ENCODE peak calls at places on chromosomes 3 and 15, in four cellular contexts. X, P, V and J are unnamed samples.
A peak's percentile ranks its signal among the peaks of the same experiment; 100 is the strongest.

GRCh38 chr15:99251436-99251821 is at the start of gene LRRC28:
- DNase-seq in X (no peak), P (no peak), V (no peak), J (no peak)

GRCh38 chr3:182609575-182610156 is 183.6 kb upstream of the ATP11B start:
- DNase-seq in X (no peak), P (no peak), V (no peak), J (no peak)

GRCh38 chr3:132606085-132606484 is 9.0 kb downstream of the ACKR4 start:
- DNase-seq in X (no peak), P (no peak), V (no peak), J (no peak)

GRCh38 chr3:17213102-17213501 is 328.3 kb downstream of the PLCL2 start:
- DNase-seq in X (no peak), P (no peak), V (no peak), J (no peak)

GRCh38 chr3:154316974-154317767 is 7.1 kb downstream of the DHX36 start:
- DNase-seq in X (no peak), P (no peak), V (no peak), J (no peak)

GRCh38 chr15:77031376-77032050 is 36.6 kb downstream of the PSTPIP1 start:
- DNase-seq in X (no peak), P (peak; percentile 32), V (no peak), J (peak; percentile 78)

GRCh38 chr3:152026033-152026556 is 152.7 kb downstream of the SUCNR1 start:
- DNase-seq in X (no peak), P (no peak), V (no peak), J (no peak)

GRCh38 chr15:91196768-91197167 is 96.7 kb downstream of the SV2B start:
- DNase-seq in X (no peak), P (peak; percentile 18), V (no peak), J (no peak)

GRCh38 chr15:70470556-70471191 is 292.7 kb downstream of the UACA start:
- DNase-seq in X (no peak), P (no peak), V (no peak), J (no peak)

GRCh38 chr3:107198522-107199271 is 178.5 kb upstream of the CCDC54 start:
- DNase-seq in X (no peak), P (no peak), V (no peak), J (no peak)

GRCh38 chr3:48240000-48240710 is 749 bp upstream of the ZNF589 start:
- DNase-seq in X (no peak), P (no peak), V (no peak), J (no peak)

GRCh38 chr3:133855772-133856171 is 39.9 kb downstream of the RAB6B start:
- DNase-seq in X (no peak), P (no peak), V (no peak), J (peak; percentile 41)

GRCh38 chr3:13200951-13201350 is 127.7 kb upstream of the IQSEC1 start:
- DNase-seq in X (no peak), P (peak; percentile 74), V (no peak), J (no peak)

GRCh38 chr15:43239732-43240491 is 19.1 kb upstream of the EPB42 start:
- DNase-seq in X (no peak), P (no peak), V (no peak), J (peak; percentile 92)

GRCh38 chr15:78929536-78930264 is 15.1 kb downstream of the CTSH start:
- DNase-seq in X (no peak), P (no peak), V (no peak), J (no peak)

GRCh38 chr3:119585867-119586570 is 6.7 kb downstream of the ADPRH start:
- DNase-seq in X (no peak), P (no peak), V (no peak), J (no peak)

GRCh38 chr3:25040739-25041138 is 387.3 kb upstream of the RARB start:
- DNase-seq in X (no peak), P (no peak), V (no peak), J (no peak)

GRCh38 chr3:85170646-85171045 is 211.9 kb downstream of the CADM2 start:
- DNase-seq in X (no peak), P (no peak), V (no peak), J (no peak)

GRCh38 chr3:9476935-9477334 is 76.7 kb downstream of the LHFPL4 start:
- DNase-seq in X (no peak), P (no peak), V (no peak), J (no peak)

GRCh38 chr3:1055870-1056269 is 37.0 kb upstream of the CNTN6 start:
- DNase-seq in X (no peak), P (no peak), V (no peak), J (no peak)

GRCh38 chr3:108518895-108519294 is 8.5 kb upstream of the MYH15 start:
- DNase-seq in X (no peak), P (no peak), V (no peak), J (no peak)

GRCh38 chr3:160667452-160667851 is 9.5 kb upstream of the ARL14 start:
- DNase-seq in X (no peak), P (no peak), V (no peak), J (no peak)

GRCh38 chr15:32952901-32953889 is 235.4 kb downstream of the GREM1 start:
- DNase-seq in X (no peak), P (no peak), V (no peak), J (no peak)

GRCh38 chr15:91478717-91479191 is 374.8 kb upstream of the SLCO3A1 start:
- DNase-seq in X (peak; percentile 55), P (no peak), V (no peak), J (no peak)

GRCh38 chr3:77342688-77343087 is 302.8 kb downstream of the ROBO2 start:
- DNase-seq in X (no peak), P (no peak), V (no peak), J (no peak)

GRCh38 chr3:123110953-123111615 is 44.3 kb downstream of the PDIA5 start:
- DNase-seq in X (no peak), P (no peak), V (no peak), J (no peak)

GRCh38 chr3:161388860-161389259 is 17.5 kb upstream of the SPTSSB start:
- DNase-seq in X (no peak), P (no peak), V (no peak), J (no peak)

GRCh38 chr3:155385896-155386295 is 92.4 kb upstream of the STRIT1 start:
- DNase-seq in X (no peak), P (no peak), V (no peak), J (no peak)

GRCh38 chr15:38130739-38131498 is 121.7 kb upstream of the SPRED1 start:
- DNase-seq in X (no peak), P (peak; percentile 17), V (peak; percentile 51), J (peak; percentile 88)

GRCh38 chr3:46831841-46832240 is 31.4 kb downstream of the MYL3 start:
- DNase-seq in X (no peak), P (no peak), V (no peak), J (no peak)

DNA sequence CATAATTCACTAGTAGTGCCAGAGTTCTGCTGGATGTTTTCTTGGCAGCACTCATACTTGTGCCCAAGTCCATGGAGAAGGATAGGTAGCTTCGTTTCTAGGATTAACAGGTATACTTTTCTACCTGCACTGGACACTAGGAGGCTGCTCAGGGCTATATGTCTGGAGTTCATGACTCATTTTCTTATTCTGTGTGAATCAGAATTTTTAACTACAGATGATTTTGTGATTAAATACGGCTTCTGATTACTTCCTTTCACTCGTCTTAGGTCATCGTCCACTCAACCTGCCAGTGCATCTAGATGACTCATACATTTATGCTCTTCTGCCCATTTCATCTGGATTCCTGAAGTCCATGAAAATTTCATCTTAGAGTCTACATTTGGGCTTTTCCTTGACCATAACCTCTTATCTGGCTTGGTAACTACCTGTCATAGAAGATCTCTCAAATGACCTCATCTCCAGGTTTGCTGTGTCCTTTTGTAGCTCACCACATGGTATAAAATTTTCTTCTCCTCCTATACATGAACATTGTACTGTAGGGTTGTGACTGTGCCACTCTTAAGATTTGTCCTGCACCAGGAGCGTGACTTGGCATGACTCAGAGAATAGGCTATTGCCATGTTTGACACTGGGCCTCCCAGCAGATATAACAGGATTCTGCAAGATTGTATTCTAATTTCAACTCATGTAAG is 66.7 kb upstream of the GCSAM start:
- DNase-seq in X (no peak), P (no peak), V (no peak), J (no peak)
- H3K27ac ChIP-seq in X (no peak overlapping the region), P (no peak overlapping the region), V (no peak overlapping the region), J (no peak overlapping the region)

DNA sequence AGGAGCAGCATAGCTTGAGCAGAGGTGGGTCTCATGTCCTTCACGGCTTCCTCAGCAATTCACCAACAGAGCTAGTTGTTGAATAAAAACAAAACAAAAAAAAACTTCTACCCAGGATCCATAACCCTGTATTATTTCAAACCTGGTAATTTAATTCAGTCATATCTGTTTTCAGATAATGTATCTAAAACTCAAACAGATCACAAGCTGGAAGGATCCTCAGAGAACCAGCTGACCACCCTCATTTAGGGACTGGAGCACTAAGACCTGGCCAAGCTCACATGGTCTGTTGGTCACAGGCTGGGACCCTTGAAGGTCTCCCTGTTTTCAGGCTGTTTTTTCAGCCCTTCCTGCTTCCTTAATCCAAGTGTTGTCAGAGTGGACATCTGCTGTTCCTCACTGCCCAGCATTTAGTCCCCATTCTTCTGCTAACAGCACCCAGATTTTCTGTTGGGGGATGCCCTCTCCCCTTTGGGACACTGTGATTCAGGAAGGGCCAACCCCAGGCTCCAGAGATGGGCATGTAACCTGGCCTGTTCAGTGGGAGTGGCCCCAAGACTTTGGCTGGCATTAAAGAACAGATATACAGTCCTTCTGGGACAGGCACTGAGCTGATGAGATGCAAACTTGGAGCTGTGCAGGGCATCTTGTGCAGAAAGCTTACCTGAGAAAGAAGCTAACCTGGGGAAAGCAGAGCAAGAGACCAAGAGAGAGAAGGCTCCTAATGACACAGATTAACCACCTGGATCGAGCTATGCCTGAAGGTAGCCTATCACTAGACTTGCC is 78.8 kb upstream of the SPATA12 start:
- DNase-seq in X (no peak), P (peak; percentile 45), V (no peak), J (no peak)
- H3K4me3 ChIP-seq in X (no peak overlapping the region), P (no peak overlapping the region), V (no peak overlapping the region), J (no peak overlapping the region)

GRCh38 chr3:44424758-44425157 is 52.7 kb downstream of the ZNF445 start:
- DNase-seq in X (no peak), P (no peak), V (no peak), J (no peak)

GRCh38 chr3:44428910-44429309 is 48.6 kb downstream of the ZNF445 start:
- DNase-seq in X (no peak), P (no peak), V (no peak), J (no peak)

GRCh38 chr3:44430466-44430865 is 47.0 kb downstream of the ZNF445 start:
- DNase-seq in X (no peak), P (no peak), V (no peak), J (no peak)

GRCh38 chr3:44429459-44429858 is 48.0 kb downstream of the ZNF445 start:
- DNase-seq in X (no peak), P (no peak), V (no peak), J (no peak)

GRCh38 chr3:44427683-44428082 is 49.8 kb downstream of the ZNF445 start:
- DNase-seq in X (peak; percentile 54), P (no peak), V (no peak), J (no peak)
- TF ChIP-seq GABPA in X (no peak), P (no peak), V (no peak), J (no peak)

DNA sequence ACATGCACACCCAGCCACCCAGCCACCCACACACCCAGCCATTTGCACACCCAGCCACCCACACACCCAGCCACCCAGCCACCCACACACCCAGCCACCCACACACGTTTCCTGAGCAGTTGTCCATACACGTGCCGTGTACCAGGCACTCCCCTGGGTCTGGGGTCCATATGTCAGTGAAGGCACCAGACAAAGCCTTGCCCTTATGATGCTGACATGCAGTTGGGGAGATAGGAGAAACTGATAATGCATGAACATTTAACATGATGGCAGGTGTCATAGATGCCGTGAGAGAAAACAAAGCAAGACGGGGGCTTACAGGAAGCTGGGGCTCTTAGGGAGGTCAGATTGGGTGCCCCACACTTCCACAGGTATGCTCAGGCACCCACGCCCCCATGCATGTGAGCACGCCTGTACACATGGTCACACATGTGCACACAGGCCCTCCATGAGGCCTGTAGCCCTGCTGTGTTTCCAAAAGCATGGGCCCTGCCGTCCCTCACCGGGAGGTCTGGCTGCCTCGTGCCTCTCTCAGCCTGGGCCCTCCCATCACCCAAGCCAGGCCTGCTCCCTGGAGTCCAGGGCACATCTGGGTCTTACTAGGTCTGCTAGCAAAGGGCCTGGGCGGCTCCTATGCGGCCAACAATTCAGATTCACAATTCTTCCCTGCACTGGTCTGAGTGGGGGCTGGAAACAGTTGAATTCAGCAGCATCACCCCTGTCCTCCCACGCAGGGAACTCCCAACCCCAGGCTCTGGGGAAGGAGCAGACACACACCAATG is 3.6 kb upstream of the DNAJB8 start:
- DNase-seq in X (no peak), P (peak; percentile 78), V (no peak), J (no peak)
- H3K27ac ChIP-seq in X (no peak overlapping the region), P (peak overlapping the region; percentile 100), V (no peak overlapping the region), J (no peak overlapping the region)